ENCODE peak calls at places on chromosome 22, in nine cellular contexts. W, P, L, J, R, G, D, T and N are unnamed samples.
A peak's percentile ranks its signal among the peaks of the same experiment; 100 is the strongest.

GRCh38 chr22:19959043-19959586 is 17.5 kb upstream of the TXNRD2 start:
- DNase-seq in G (no peak), D (no peak), R (no peak), T (peak; percentile 69), J (peak; percentile 66), P (no peak), W (no peak), L (peak; percentile 76), N (peak; percentile 100)

GRCh38 chr22:30694171-30694637 is 470 bp upstream of the OSBP2 start:
- DNase-seq in L (peak; percentile 26), W (no peak), G (peak; percentile 53), J (peak; percentile 28), D (peak; percentile 52), T (peak; percentile 9), P (peak; percentile 50), R (peak; percentile 44), N (no peak)

GRCh38 chr22:20644071-20644642 is 129.8 kb upstream of the SERPIND1 start:
- DNase-seq in L (no peak), D (no peak), J (no peak), R (no peak), P (no peak), W (no peak), G (no peak), T (no peak), N (no peak)

GRCh38 chr22:40482886-40483285 is 112.5 kb downstream of the SGSM3 start:
- DNase-seq in T (no peak), R (no peak), L (no peak), G (no peak), J (no peak), D (no peak), W (no peak), P (no peak), N (no peak)

GRCh38 chr22:47090591-47091240 is 328.3 kb downstream of the TBC1D22A start:
- DNase-seq in J (peak; percentile 38), D (no peak), P (no peak), W (no peak), T (no peak), R (no peak), G (peak; percentile 50), L (no peak), N (peak; percentile 86)

GRCh38 chr22:32625985-32626384 is 151.4 kb downstream of the FBXO7 start:
- DNase-seq in J (no peak), T (no peak), R (no peak), L (no peak), G (no peak), P (no peak), D (no peak), W (no peak), N (no peak)

GRCh38 chr22:38033522-38034277 is 23.5 kb upstream of the PICK1 start:
- DNase-seq in R (no peak), P (no peak), L (no peak), T (no peak), G (no peak), D (no peak), W (no peak), J (no peak), N (peak; percentile 13)

GRCh38 chr22:43396321-43396933 is 15.4 kb upstream of the MPPED1 start:
- DNase-seq in P (no peak), L (no peak), T (no peak), G (no peak), J (no peak), R (no peak), D (no peak), W (no peak), N (no peak)

GRCh38 chr22:43101306-43101705 is 9.2 kb upstream of the BIK start:
- DNase-seq in W (no peak), T (no peak), J (no peak), P (no peak), D (no peak), G (no peak), R (no peak), L (peak; percentile 57), N (peak; percentile 70)

GRCh38 chr22:35552846-35553245 is 12.2 kb downstream of the RASD2 start:
- DNase-seq in P (no peak), D (no peak), G (no peak), R (no peak), J (no peak), L (no peak), W (no peak), T (no peak), N (no peak)

GRCh38 chr22:46449974-46450745 is 87.3 kb downstream of the CELSR1 start:
- DNase-seq in T (no peak), D (no peak), L (no peak), R (no peak), G (no peak), P (no peak), J (no peak), W (no peak), N (no peak)

GRCh38 chr22:35637943-35638342 is 10.3 kb upstream of the APOL6 start:
- DNase-seq in P (no peak), W (no peak), L (no peak), J (peak; percentile 36), D (no peak), R (no peak), G (no peak), T (no peak), N (no peak)

GRCh38 chr22:25375683-25376082 is 156.2 kb downstream of the CRYBB2 start:
- DNase-seq in T (no peak), J (no peak), P (no peak), D (no peak), W (no peak), L (no peak), R (no peak), G (no peak), N (no peak)

GRCh38 chr22:27107824-27108223 is 450.4 kb downstream of the MIAT start:
- DNase-seq in D (no peak), R (no peak), L (peak; percentile 27), P (no peak), W (no peak), G (no peak), T (peak; percentile 98), J (peak; percentile 90), N (no peak)

GRCh38 chr22:37552560-37553163 is 7.6 kb upstream of the CDC42EP1 start:
- DNase-seq in J (peak; percentile 41), D (no peak), P (no peak), G (no peak), L (peak; percentile 82), R (no peak), W (no peak), T (peak; percentile 38), N (peak; percentile 92)

GRCh38 chr22:46067159-46068111 is 82.9 kb upstream of the PPARA start:
- DNase-seq in W (no peak), R (no peak), G (no peak), J (peak; percentile 65), D (no peak), P (no peak), L (no peak), T (no peak), N (no peak)

GRCh38 chr22:18121436-18122253 is 11.0 kb downstream of the TUBA8 start:
- DNase-seq in P (no peak), D (no peak), J (no peak), L (no peak), T (no peak), R (no peak), G (no peak), W (no peak), N (no peak)

GRCh38 chr22:21898354-21898896 is 31.0 kb upstream of the MAPK1 start:
- DNase-seq in D (no peak), T (no peak), P (no peak), L (no peak), J (no peak), G (no peak), R (no peak), W (no peak), N (no peak)

GRCh38 chr22:38175206-38176118 is 6.2 kb downstream of the PLA2G6 start:
- DNase-seq in R (no peak), L (no peak), G (no peak), J (no peak), W (no peak), T (no peak), D (no peak), P (no peak), N (no peak)

GRCh38 chr22:38981005-38981658 is 1.0 kb upstream of the APOBEC3B start:
- DNase-seq in T (peak; percentile 59), R (no peak), D (no peak), J (peak; percentile 5), L (no peak), G (no peak), W (peak; percentile 26), P (no peak), N (peak; percentile 59)

GRCh38 chr22:27778299-27779090 is 23.1 kb downstream of the MN1 start:
- DNase-seq in L (no peak), T (no peak), W (no peak), R (no peak), G (no peak), J (peak; percentile 27), D (no peak), P (no peak), N (no peak)

GRCh38 chr22:44816141-44816540 is 63.8 kb downstream of the ARHGAP8 start:
- DNase-seq in D (no peak), W (no peak), R (no peak), P (no peak), J (no peak), G (no peak), T (no peak), L (no peak), N (no peak)

GRCh38 chr22:22023581-22024137 is 41.1 kb upstream of the TOP3B start:
- DNase-seq in G (no peak), R (no peak), T (no peak), P (no peak), L (no peak), W (no peak), J (no peak), D (no peak), N (peak; percentile 54)

GRCh38 chr22:27845603-27846100 is 44.1 kb upstream of the MN1 start:
- DNase-seq in J (no peak), L (no peak), D (no peak), W (no peak), R (no peak), P (no peak), G (no peak), T (no peak), N (no peak)

GRCh38 chr22:44192811-44193536 is 12.2 kb downstream of the PARVG start:
- DNase-seq in R (no peak), P (no peak), W (no peak), J (no peak), L (no peak), G (no peak), T (no peak), D (no peak), N (no peak)

GRCh38 chr22:36797988-36798670 is 18.7 kb downstream of the PVALB start:
- DNase-seq in G (no peak), P (peak; percentile 68), R (no peak), T (no peak), J (no peak), L (no peak), D (no peak), W (no peak), N (no peak)

GRCh38 chr22:19872779-19873137 is 18.1 kb upstream of the GNB1L start:
- DNase-seq in W (no peak), D (no peak), P (no peak), G (no peak), R (no peak), L (no peak), J (no peak), T (no peak), N (no peak)

GRCh38 chr22:48760481-48761238 is 1067.0 kb downstream of the BRD1 start:
- DNase-seq in T (no peak), J (no peak), L (no peak), G (no peak), P (no peak), D (no peak), R (no peak), W (no peak), N (no peak)

GRCh38 chr22:45929649-45930048 is 47.3 kb downstream of the WNT7B start:
- DNase-seq in T (no peak), L (no peak), R (no peak), J (no peak), W (no peak), G (no peak), P (no peak), D (no peak), N (no peak)

GRCh38 chr22:16774911-16775529 is 50.2 kb downstream of the XKR3 start:
- DNase-seq in T (no peak), W (no peak), D (no peak), J (peak; percentile 11), R (no peak), L (no peak), P (no peak), G (no peak), N (no peak)

GRCh38 chr22:32660292-32660691 is 141.2 kb upstream of the TIMP3 start:
- DNase-seq in P (peak; percentile 71), R (peak; percentile 40), L (peak; percentile 70), T (peak; percentile 20), D (peak; percentile 30), G (peak; percentile 43), W (peak; percentile 66), J (peak; percentile 73), N (peak; percentile 69)